ENCODE peak calls at places on chromosome 21, in five cellular contexts. K is ovary; P is A549; W is WTC11; R is activated CD8-positive, alpha-beta T cell treated with anti-CD3 and anti-CD28 coated beads for 36 hours. L is an unnamed sample.

GRCh38 chr21:34022557-34023335 is 50.6 kb upstream of the MRPS6 start:
- DNase-seq in K (no peak), W (no peak), R (peak), P (no peak), L (no peak)

GRCh38 chr21:16588433-16588860 is 858.7 kb downstream of the USP25 start:
- DNase-seq in W (peak), R (no peak), P (peak), K (peak), L (peak)

GRCh38 chr21:40422851-40423635 is 423.9 kb downstream of the DSCAM start:
- DNase-seq in W (no peak), R (no peak), K (no peak), P (no peak), L (no peak)

GRCh38 chr21:44433791-44434567 is 21.3 kb upstream of the LRRC3 start:
- DNase-seq in W (no peak), R (no peak), P (no peak), K (no peak), L (no peak)

GRCh38 chr21:10640446-10640845 is 119.1 kb downstream of the TPTE start:
- DNase-seq in P (no peak), R (no peak), K (no peak), W (no peak), L (no peak)

GRCh38 chr21:28953247-28953646 is 39.4 kb downstream of the LTN1 start:
- DNase-seq in P (no peak), R (no peak), K (no peak), W (no peak), L (no peak)

GRCh38 chr21:16709866-16710550 is 802.8 kb upstream of the CXADR start:
- DNase-seq in P (no peak), K (peak), W (no peak), R (no peak), L (peak)

GRCh38 chr21:21283810-21284209 is 285.6 kb downstream of the NCAM2 start:
- DNase-seq in W (no peak), P (no peak), R (no peak), K (no peak), L (no peak)

GRCh38 chr21:33428669-33429068 is 25.5 kb downstream of the IFNGR2 start:
- DNase-seq in P (no peak), R (no peak), W (no peak), K (no peak), L (no peak)

GRCh38 chr21:17003221-17003620 is 509.6 kb upstream of the CXADR start:
- DNase-seq in K (no peak), R (no peak), W (no peak), P (peak), L (no peak)

GRCh38 chr21:25373126-25374082 is 233.9 kb downstream of the MRPL39 start:
- DNase-seq in K (no peak), P (no peak), W (peak), R (no peak), L (no peak)

GRCh38 chr21:29730281-29730680 is 209.5 kb downstream of the GRIK1 start:
- DNase-seq in W (no peak), P (no peak), R (no peak), K (no peak), L (no peak)

GRCh38 chr21:45580181-45580575 is 37.9 kb upstream of the SLC19A1 start:
- DNase-seq in P (no peak), W (peak), R (no peak), K (no peak), L (no peak)

GRCh38 chr21:25717491-25718139 is 17.1 kb downstream of the ATP5PF start:
- DNase-seq in W (no peak), R (no peak), P (peak), K (no peak), L (no peak)

GRCh38 chr21:35652196-35652595 is 408.1 kb downstream of the SETD4 start:
- DNase-seq in R (no peak), P (no peak), K (no peak), W (no peak), L (no peak)

GRCh38 chr21:35651166-35651565 is 409.2 kb downstream of the SETD4 start:
- DNase-seq in R (no peak), P (no peak), W (no peak), K (no peak), L (no peak)

GRCh38 chr21:35648512-35648911 is 411.8 kb downstream of the SETD4 start:
- DNase-seq in R (no peak), K (no peak), W (no peak), P (no peak), L (peak)

GRCh38 chr21:35649186-35649585 is 411.1 kb downstream of the SETD4 start:
- DNase-seq in W (no peak), R (no peak), P (no peak), K (no peak), L (no peak)

DNA sequence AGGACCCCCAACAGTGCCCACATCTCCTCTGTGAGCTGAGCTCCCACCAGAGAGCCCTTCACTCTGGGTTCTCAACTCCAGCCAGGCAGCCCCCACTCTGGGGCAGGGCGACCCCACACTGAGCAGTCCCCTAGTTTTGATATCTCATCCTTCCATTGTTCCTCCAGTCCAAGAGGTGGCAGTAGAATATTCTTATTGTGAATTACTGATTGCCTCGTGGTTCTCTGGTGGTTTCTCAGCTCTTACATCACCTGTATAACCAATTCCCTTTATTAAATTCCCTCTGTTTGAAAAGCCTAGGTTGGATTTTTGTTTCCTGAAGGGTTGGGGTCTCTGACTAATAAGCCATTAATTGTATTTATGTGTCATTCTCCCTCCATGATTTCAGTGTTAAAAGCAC is 407.5 kb downstream of the SETD4 start:
- DNase-seq in P (no peak), K (no peak), R (no peak), W (no peak), L (no peak)
- TF ChIP-seq CTCF in P (no peak), K (no peak), R (no peak), W (no peak), L (no peak)

DNA sequence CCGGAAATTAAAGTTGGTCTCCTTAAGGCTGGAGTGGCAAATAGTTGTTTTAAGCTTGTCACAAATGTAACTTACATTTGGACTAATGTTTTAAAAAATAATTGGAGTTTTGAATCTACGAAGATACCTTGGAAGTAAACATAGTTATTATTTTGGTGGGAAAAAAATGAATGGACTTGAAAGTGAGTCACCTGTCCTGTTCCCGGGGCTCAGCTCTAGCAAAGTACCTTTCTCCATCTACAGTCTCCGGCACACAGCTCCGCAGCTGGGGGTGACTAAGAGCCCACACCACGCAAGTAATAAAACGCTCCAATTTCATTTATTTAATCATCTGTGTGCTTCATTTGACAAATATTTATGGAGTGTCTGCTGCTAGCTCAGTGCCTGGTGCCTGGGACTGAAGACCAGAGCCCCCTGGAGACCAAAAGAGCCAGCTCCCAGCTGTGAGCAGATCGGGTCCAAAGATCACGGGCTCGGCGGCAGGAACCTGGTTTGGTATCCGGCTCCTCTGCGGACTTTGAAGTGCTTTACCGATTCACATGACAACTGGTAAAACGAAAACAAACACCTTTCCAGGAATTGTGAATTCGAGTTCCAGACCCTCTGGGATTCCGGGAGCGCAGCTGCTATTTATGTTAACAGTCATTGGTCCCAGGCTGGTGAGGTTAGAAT is 1.7 kb upstream of the RIPK4 start:
- DNase-seq in R (peak), W (peak), K (no peak), P (peak), L (peak)
- TF ChIP-seq CTCF in R (no peak), W (no peak), K (no peak), P (peak), L (peak)

GRCh38 chr21:23131177-23131576 is 2133.0 kb downstream of the NCAM2 start:
- DNase-seq in R (no peak), W (peak), K (no peak), P (no peak), L (no peak)
- TF ChIP-seq CTCF in R (no peak), W (no peak), K (no peak), P (no peak), L (no peak)

DNA sequence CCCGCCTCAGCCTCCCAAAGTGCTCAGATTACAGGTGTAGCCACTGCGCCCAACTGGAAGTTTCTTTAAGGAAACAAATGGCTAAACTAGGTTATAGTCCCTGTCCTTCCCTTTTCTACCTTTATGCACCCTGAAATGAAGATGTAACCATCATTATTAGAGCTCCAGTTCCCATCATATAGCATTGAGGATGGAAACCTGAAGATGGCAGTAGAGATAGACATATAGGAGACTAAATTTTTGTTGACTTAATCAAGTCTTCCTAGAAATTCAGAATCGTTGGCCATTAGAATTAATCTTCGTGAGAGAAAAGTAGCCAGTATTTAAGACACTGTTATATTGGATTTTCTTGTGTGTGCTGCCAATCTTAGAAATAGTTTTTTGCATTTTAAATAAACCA is 1016.3 kb upstream of the NCAM2 start:
- DNase-seq in W (no peak), R (no peak), K (no peak), P (no peak), L (no peak)
- TF ChIP-seq CTCF in W (no peak), R (no peak), K (no peak), P (no peak), L (no peak)